ENCODE peak calls at places on chromosomes 13 and 19, in nine cellular contexts. N is fibroblast of the aortic adventitia, J is left colon, Y is left cardiac atrium, S is foreskin melanocyte, H is stomach, Z is NCI-H2029 treated with DMSO at 0.1 percent for 48 hours, K is neural crest cell, Q is EL. T is an unnamed sample.

GRCh38 chr13:72104656-72105180 is 237.7 kb upstream of the DACH1 start:
- DNase-seq in Q (no peak), H (no peak), J (no peak), Z (no peak), K (no peak), Y (no peak), S (no peak), N (no peak), T (no peak)

GRCh38 chr13:32713397-32713796 is 127.1 kb downstream of the PDS5B start:
- DNase-seq in N (no peak), Y (no peak), Z (no peak), Q (no peak), H (no peak), J (no peak), K (no peak), S (no peak), T (no peak)

GRCh38 chr13:54799621-54800226 is 1771.1 kb downstream of the OLFM4 start:
- DNase-seq in Z (no peak), H (no peak), S (no peak), Y (no peak), N (no peak), K (no peak), J (no peak), Q (no peak), T (no peak)

GRCh38 chr13:101618440-101619187 is 166.1 kb downstream of the ITGBL1 start:
- DNase-seq in J (no peak), Z (no peak), Y (no peak), K (no peak), Q (no peak), S (no peak), H (no peak), N (no peak), T (no peak)

GRCh38 chr13:72221276-72221962 is 354.4 kb upstream of the DACH1 start:
- DNase-seq in K (peak), N (no peak), Y (peak), H (no peak), J (peak), S (no peak), Z (no peak), Q (peak), T (no peak)

GRCh38 chr13:61084983-61085382 is 330.7 kb downstream of the PCDH20 start:
- DNase-seq in Q (no peak), K (no peak), N (no peak), Y (no peak), S (no peak), H (no peak), J (no peak), Z (no peak), T (no peak)

GRCh38 chr19:31715249-31715944 is 366.2 kb upstream of the TSHZ3 start:
- DNase-seq in Q (no peak), N (peak), Y (peak), J (no peak), Z (no peak), H (no peak), S (no peak), K (no peak), T (no peak)

GRCh38 chr13:107104631-107105030 is 536.7 kb upstream of the ARGLU1 start:
- DNase-seq in N (no peak), K (no peak), S (no peak), Q (no peak), Y (no peak), Z (no peak), J (no peak), H (no peak), T (no peak)

GRCh38 chr13:51638497-51638871 is 54.2 kb downstream of the WDFY2 start:
- DNase-seq in Q (peak), Y (no peak), S (no peak), K (no peak), N (peak), J (no peak), H (no peak), Z (no peak), T (no peak)

GRCh38 chr13:44211753-44212152 is 161.9 kb upstream of the SERP2 start:
- DNase-seq in N (no peak), Y (no peak), H (no peak), J (no peak), S (no peak), Z (no peak), Q (no peak), K (no peak), T (no peak)

T was measured in NCI-H187 treated with DMSO at 0.1 percent for 48 hours.